ENCODE peak calls at places on chromosomes 12 and 14, in five cellular contexts. One of them, this sample, is unnamed.

GRCh38 chr12:10101042-10101579 is 2.3 kb upstream of the CLEC1A start:
- DNase-seq in HCT116: no peak
- DNase-seq in ascending aorta: no peak
- DNase-seq in astrocyte: peak; percentile 12
- DNase-seq in right atrium auricular region: no peak
- DNase-seq in this sample: no peak

GRCh38 chr12:76424941-76425340 is 76.7 kb upstream of the BBS10 start:
- DNase-seq in HCT116: no peak
- DNase-seq in ascending aorta: no peak
- DNase-seq in astrocyte: no peak
- DNase-seq in right atrium auricular region: no peak
- DNase-seq in this sample: no peak

GRCh38 chr14:94465042-94465441 is 11.0 kb downstream of the SERPINA9 start:
- DNase-seq in HCT116: no peak
- DNase-seq in ascending aorta: no peak
- DNase-seq in astrocyte: no peak
- DNase-seq in right atrium auricular region: no peak
- DNase-seq in this sample: peak; percentile 17

GRCh38 chr12:108814462-108815211 is 42.7 kb downstream of the SSH1 start:
- DNase-seq in HCT116: no peak
- DNase-seq in ascending aorta: no peak
- DNase-seq in astrocyte: no peak
- DNase-seq in right atrium auricular region: no peak
- DNase-seq in this sample: no peak

GRCh38 chr14:101554991-101555668 is 6.2 kb upstream of the DIO3 start:
- DNase-seq in HCT116: no peak
- DNase-seq in ascending aorta: no peak
- DNase-seq in astrocyte: no peak
- DNase-seq in right atrium auricular region: no peak
- DNase-seq in this sample: no peak

GRCh38 chr14:100384277-100384676 is 61.1 kb downstream of the SLC25A47 start:
- DNase-seq in HCT116: no peak
- DNase-seq in ascending aorta: no peak
- DNase-seq in astrocyte: no peak
- DNase-seq in right atrium auricular region: no peak
- DNase-seq in this sample: no peak

GRCh38 chr14:34203271-34203722 is 252.4 kb upstream of the EGLN3 start:
- DNase-seq in HCT116: no peak
- DNase-seq in ascending aorta: no peak
- DNase-seq in astrocyte: peak; percentile 55
- DNase-seq in right atrium auricular region: no peak
- DNase-seq in this sample: no peak

GRCh38 chr14:45904313-45904712 is 651.3 kb upstream of the MIS18BP1 start:
- DNase-seq in HCT116: no peak
- DNase-seq in ascending aorta: no peak
- DNase-seq in astrocyte: no peak
- DNase-seq in right atrium auricular region: no peak
- DNase-seq in this sample: no peak

GRCh38 chr14:58428011-58428807 is 690 bp downstream of the KIAA0586 start:
- DNase-seq in HCT116: peak; percentile 33
- DNase-seq in ascending aorta: no peak
- DNase-seq in astrocyte: peak; percentile 59
- DNase-seq in right atrium auricular region: no peak
- DNase-seq in this sample: no peak

GRCh38 chr14:68854421-68854820 is 61.6 kb upstream of the ZFP36L1 start:
- DNase-seq in HCT116: no peak
- DNase-seq in ascending aorta: no peak
- DNase-seq in astrocyte: peak; percentile 49
- DNase-seq in right atrium auricular region: peak; percentile 42
- DNase-seq in this sample: no peak

GRCh38 chr14:76698631-76699030 is 62.6 kb upstream of the VASH1 start:
- DNase-seq in HCT116: no peak
- DNase-seq in ascending aorta: no peak
- DNase-seq in astrocyte: no peak
- DNase-seq in right atrium auricular region: no peak
- DNase-seq in this sample: no peak

GRCh38 chr14:71060274-71060673 is 153.0 kb downstream of the PCNX1 start:
- DNase-seq in HCT116: no peak
- DNase-seq in ascending aorta: no peak
- DNase-seq in astrocyte: no peak
- DNase-seq in right atrium auricular region: no peak
- DNase-seq in this sample: no peak

GRCh38 chr14:104091927-104092771 is 6.6 kb downstream of the ASPG start:
- DNase-seq in HCT116: no peak
- DNase-seq in ascending aorta: no peak
- DNase-seq in astrocyte: no peak
- DNase-seq in right atrium auricular region: no peak
- DNase-seq in this sample: no peak

GRCh38 chr12:82627799-82628198 is 58.9 kb upstream of the TMTC2 start:
- DNase-seq in HCT116: peak; percentile 26
- DNase-seq in ascending aorta: no peak
- DNase-seq in astrocyte: peak; percentile 14
- DNase-seq in right atrium auricular region: no peak
- DNase-seq in this sample: no peak

GRCh38 chr12:110780448-110780847 is 37.8 kb upstream of the PPP1CC start:
- DNase-seq in HCT116: no peak
- DNase-seq in ascending aorta: no peak
- DNase-seq in astrocyte: no peak
- DNase-seq in right atrium auricular region: no peak
- DNase-seq in this sample: no peak

GRCh38 chr14:71725802-71726638 is 206.2 kb upstream of the RGS6 start:
- DNase-seq in HCT116: no peak
- DNase-seq in ascending aorta: no peak
- DNase-seq in astrocyte: peak; percentile 77
- DNase-seq in right atrium auricular region: no peak
- DNase-seq in this sample: no peak

GRCh38 chr12:130916251-130916911 is 37.3 kb upstream of the ADGRD1 start:
- DNase-seq in HCT116: peak; percentile 38
- DNase-seq in ascending aorta: no peak
- DNase-seq in astrocyte: no peak
- DNase-seq in right atrium auricular region: peak; percentile 80
- DNase-seq in this sample: no peak

GRCh38 chr12:105060715-105061378 is 23.4 kb downstream of the ALDH1L2 start:
- DNase-seq in HCT116: peak; percentile 29
- DNase-seq in ascending aorta: no peak
- DNase-seq in astrocyte: no peak
- DNase-seq in right atrium auricular region: no peak
- DNase-seq in this sample: no peak

GRCh38 chr14:89429206-89430091 is 12.4 kb upstream of the FOXN3 start:
- DNase-seq in HCT116: no peak
- DNase-seq in ascending aorta: no peak
- DNase-seq in astrocyte: peak; percentile 63
- DNase-seq in right atrium auricular region: no peak
- DNase-seq in this sample: no peak

GRCh38 chr12:68406134-68406576 is 74.0 kb upstream of the MDM1 start:
- DNase-seq in HCT116: no peak
- DNase-seq in ascending aorta: peak; percentile 58
- DNase-seq in astrocyte: peak; percentile 79
- DNase-seq in right atrium auricular region: peak; percentile 97
- DNase-seq in this sample: peak; percentile 96

GRCh38 chr12:70408004-70408790 is 42.1 kb downstream of the KCNMB4 start:
- DNase-seq in HCT116: no peak
- DNase-seq in ascending aorta: no peak
- DNase-seq in astrocyte: no peak
- DNase-seq in right atrium auricular region: no peak
- DNase-seq in this sample: no peak

GRCh38 chr14:87066221-87066817 is 926.7 kb downstream of the GALC start:
- DNase-seq in HCT116: no peak
- DNase-seq in ascending aorta: no peak
- DNase-seq in astrocyte: no peak
- DNase-seq in right atrium auricular region: no peak
- DNase-seq in this sample: no peak

GRCh38 chr14:102348376-102348775 is 14.3 kb downstream of the CINP start:
- DNase-seq in HCT116: no peak
- DNase-seq in ascending aorta: no peak
- DNase-seq in astrocyte: no peak
- DNase-seq in right atrium auricular region: no peak
- DNase-seq in this sample: no peak

GRCh38 chr14:72714094-72714493 is 179.8 kb downstream of the DPF3 start:
- DNase-seq in HCT116: no peak
- DNase-seq in ascending aorta: no peak
- DNase-seq in astrocyte: no peak
- DNase-seq in right atrium auricular region: no peak
- DNase-seq in this sample: no peak

GRCh38 chr12:69502342-69503081 is 32.3 kb downstream of the FRS2 start:
- DNase-seq in HCT116: peak; percentile 52
- DNase-seq in ascending aorta: no peak
- DNase-seq in astrocyte: peak; percentile 88
- DNase-seq in right atrium auricular region: no peak
- DNase-seq in this sample: no peak

GRCh38 chr12:92978607-92979006 is 49.5 kb upstream of the EEA1 start:
- DNase-seq in HCT116: no peak
- DNase-seq in ascending aorta: no peak
- DNase-seq in astrocyte: no peak
- DNase-seq in right atrium auricular region: no peak
- DNase-seq in this sample: no peak

GRCh38 chr12:96193725-96194571 is at the start of gene ELK3:
- DNase-seq in HCT116: no peak
- DNase-seq in ascending aorta: no peak
- DNase-seq in astrocyte: peak; percentile 57
- DNase-seq in right atrium auricular region: peak; percentile 75
- DNase-seq in this sample: peak; percentile 75

GRCh38 chr14:34713681-34714319 is 593 bp downstream of the CFL2 start:
- DNase-seq in HCT116: no peak
- DNase-seq in ascending aorta: no peak
- DNase-seq in astrocyte: peak; percentile 83
- DNase-seq in right atrium auricular region: peak; percentile 67
- DNase-seq in this sample: no peak

GRCh38 chr14:85934123-85934885 is 404.4 kb downstream of the FLRT2 start:
- DNase-seq in HCT116: no peak
- DNase-seq in ascending aorta: no peak
- DNase-seq in astrocyte: no peak
- DNase-seq in right atrium auricular region: no peak
- DNase-seq in this sample: no peak

GRCh38 chr14:90846511-90846910 is 30.3 kb upstream of the TTC7B start:
- DNase-seq in HCT116: no peak
- DNase-seq in ascending aorta: no peak
- DNase-seq in astrocyte: peak; percentile 60
- DNase-seq in right atrium auricular region: no peak
- DNase-seq in this sample: no peak

GRCh38 chr12:122282066-122282465 is 15.8 kb upstream of the VPS33A start:
- DNase-seq in HCT116: no peak
- DNase-seq in ascending aorta: no peak
- DNase-seq in astrocyte: peak; percentile 84
- DNase-seq in right atrium auricular region: no peak
- DNase-seq in this sample: no peak

GRCh38 chr12:55828357-55828756 is 1.0 kb downstream of the DNAJC14 start:
- DNase-seq in HCT116: no peak
- DNase-seq in ascending aorta: no peak
- DNase-seq in astrocyte: no peak
- DNase-seq in right atrium auricular region: no peak
- DNase-seq in this sample: no peak

GRCh38 chr12:100955139-100955538 is 160.6 kb downstream of the ANO4 start:
- DNase-seq in HCT116: no peak
- DNase-seq in ascending aorta: peak; percentile 10
- DNase-seq in astrocyte: peak; percentile 92
- DNase-seq in right atrium auricular region: no peak
- DNase-seq in this sample: no peak

GRCh38 chr14:95537298-95538089 is 2.6 kb downstream of the GLRX5 start:
- DNase-seq in HCT116: no peak
- DNase-seq in ascending aorta: no peak
- DNase-seq in astrocyte: no peak
- DNase-seq in right atrium auricular region: no peak
- DNase-seq in this sample: peak; percentile 38
- H3K4me3 ChIP-seq in HCT116: no peak overlapping the region
- H3K4me3 ChIP-seq in ascending aorta: no peak overlapping the region
- H3K4me3 ChIP-seq in astrocyte: no peak overlapping the region
- H3K4me3 ChIP-seq in right atrium auricular region: no peak overlapping the region
- H3K4me3 ChIP-seq in this sample: no peak overlapping the region

GRCh38 chr14:63205281-63205575 is 985 bp downstream of the RHOJ start:
- DNase-seq in HCT116: no peak
- DNase-seq in ascending aorta: no peak
- DNase-seq in astrocyte: no peak
- DNase-seq in right atrium auricular region: no peak
- DNase-seq in this sample: no peak

GRCh38 chr14:63203618-63204406 is 431 bp upstream of the RHOJ start:
- DNase-seq in HCT116: no peak
- DNase-seq in ascending aorta: peak; percentile 13
- DNase-seq in astrocyte: peak; percentile 99
- DNase-seq in right atrium auricular region: peak; percentile 90
- DNase-seq in this sample: peak; percentile 88

GRCh38 chr14:63204407-63205280 is at the start of gene RHOJ:
- DNase-seq in HCT116: no peak
- DNase-seq in ascending aorta: no peak
- DNase-seq in astrocyte: peak; percentile 47
- DNase-seq in right atrium auricular region: no peak
- DNase-seq in this sample: no peak

GRCh38 chr14:63200767-63201166 is 3.5 kb upstream of the RHOJ start:
- DNase-seq in HCT116: no peak
- DNase-seq in ascending aorta: no peak
- DNase-seq in astrocyte: no peak
- DNase-seq in right atrium auricular region: no peak
- DNase-seq in this sample: no peak

DNA sequence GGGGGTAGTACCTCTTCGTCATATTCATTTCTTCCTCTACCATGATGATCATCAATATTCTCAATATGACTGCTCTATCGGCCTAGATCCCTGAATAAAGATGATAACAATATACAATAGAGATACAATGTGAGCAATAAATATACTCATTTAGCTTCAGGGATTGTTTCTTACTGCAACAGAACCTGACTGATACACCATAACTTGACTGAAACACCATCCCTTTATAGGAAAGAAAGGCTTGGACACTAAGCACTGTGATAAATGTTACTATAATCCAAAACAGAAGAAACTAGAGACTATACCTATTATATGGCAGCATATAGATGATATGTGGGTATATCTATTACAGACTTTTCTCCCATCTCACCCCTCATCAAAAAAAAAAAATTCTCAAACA is 1.2 kb upstream of the RHOJ start:
- DNase-seq in HCT116: no peak
- DNase-seq in ascending aorta: no peak
- DNase-seq in astrocyte: no peak
- DNase-seq in right atrium auricular region: no peak
- DNase-seq in this sample: no peak
- H3K27ac ChIP-seq in HCT116: no peak overlapping the region
- H3K27ac ChIP-seq in ascending aorta: peak overlapping the region; percentile 93
- H3K27ac ChIP-seq in astrocyte: peak overlapping the region; percentile 98
- H3K27ac ChIP-seq in right atrium auricular region: peak overlapping the region; percentile 88
- H3K27ac ChIP-seq in this sample: no peak overlapping the region

DNA sequence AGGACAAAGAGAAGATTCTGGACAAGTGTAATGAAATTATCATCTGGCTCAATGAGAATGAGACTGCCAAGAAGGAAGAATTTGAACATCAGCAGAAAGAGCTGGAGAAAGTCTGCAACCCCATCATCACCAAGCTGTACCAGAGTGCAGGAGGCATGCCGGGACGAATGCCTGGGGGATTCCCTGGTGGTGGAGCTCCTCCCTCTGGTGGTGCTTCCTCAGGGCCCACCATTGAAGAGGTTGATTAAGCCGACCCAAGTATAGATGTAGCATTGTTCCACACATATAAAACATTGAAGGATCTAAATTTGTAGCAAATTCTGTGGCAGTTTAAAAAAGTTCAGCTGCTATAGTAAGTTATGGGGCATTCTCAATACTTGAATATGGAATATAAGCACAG is 174.3 kb upstream of the CCND2 start:
- DNase-seq in HCT116: no peak
- DNase-seq in ascending aorta: no peak
- DNase-seq in astrocyte: no peak
- DNase-seq in right atrium auricular region: peak; percentile 11
- DNase-seq in this sample: no peak
- TF ChIP-seq CTCF in HCT116: no peak
- TF ChIP-seq CTCF in ascending aorta: no peak
- TF ChIP-seq CTCF in astrocyte: no peak
- TF ChIP-seq CTCF in right atrium auricular region: no peak
- TF ChIP-seq CTCF in this sample: no peak

GRCh38 chr12:49512541-49512940 is 26.3 kb upstream of the KCNH3 start:
- DNase-seq in HCT116: no peak
- DNase-seq in ascending aorta: no peak
- DNase-seq in astrocyte: no peak
- DNase-seq in right atrium auricular region: no peak
- DNase-seq in this sample: no peak
- H3K4me3 ChIP-seq in HCT116: no peak overlapping the region
- H3K4me3 ChIP-seq in ascending aorta: no peak overlapping the region
- H3K4me3 ChIP-seq in astrocyte: no peak overlapping the region
- H3K4me3 ChIP-seq in right atrium auricular region: no peak overlapping the region
- H3K4me3 ChIP-seq in this sample: no peak overlapping the region